ENCODE peak calls at places on chromosome 21, in seven cellular contexts. L is uterus; G is fibroblast of lung; S is lower lobe of right lung; J is colonic mucosa; X is HCT116; T is CD8-positive, alpha-beta T cell. Q is an unnamed sample. For H3K36me3, the result is how much of the 10 kb centered on the place peaks cover.

GRCh38 chr21:35249636-35250035 is 200.5 kb upstream of the RUNX1 start:
- DNase-seq in L (no peak), G (no peak), S (no peak), J (no peak), X (no peak), T (no peak), Q (no peak)

GRCh38 chr21:21210552-21210951 is 212.3 kb downstream of the NCAM2 start:
- DNase-seq in L (no peak), G (no peak), S (no peak), J (no peak), X (no peak), T (no peak), Q (no peak)

GRCh38 chr21:31509108-31510017 is 150.1 kb upstream of the SOD1 start:
- DNase-seq in L (no peak), G (peak), S (no peak), J (peak), X (peak), T (peak), Q (no peak)

GRCh38 chr21:17688912-17689874 is 76.5 kb upstream of the BTG3 start:
- DNase-seq in L (peak), G (peak), S (peak), J (peak), X (peak), T (peak), Q (peak)

GRCh38 chr21:15065381-15066230 is 806 bp upstream of the NRIP1 start:
- DNase-seq in L (peak), G (peak), S (peak), J (peak), X (no peak), T (peak), Q (peak)

GRCh38 chr21:29248124-29248523 is 50.6 kb upstream of the BACH1 start:
- DNase-seq in L (no peak), G (no peak), S (no peak), J (no peak), X (no peak), T (no peak), Q (no peak)

GRCh38 chr21:21712761-21713558 is 714.8 kb downstream of the NCAM2 start:
- DNase-seq in L (no peak), G (peak), S (no peak), J (no peak), X (no peak), T (no peak), Q (no peak)

GRCh38 chr21:35410123-35410522 is 361.0 kb upstream of the RUNX1 start:
- DNase-seq in L (no peak), G (no peak), S (no peak), J (no peak), X (no peak), T (no peak), Q (no peak)

GRCh38 chr21:23478381-23478780 is 2128.9 kb downstream of the MRPL39 start:
- DNase-seq in L (no peak), G (no peak), S (no peak), J (no peak), X (no peak), T (no peak), Q (no peak)

GRCh38 chr21:35390013-35390776 is 341.1 kb upstream of the RUNX1 start:
- DNase-seq in L (no peak), G (peak), S (no peak), J (no peak), X (no peak), T (no peak), Q (no peak)

GRCh38 chr21:29673096-29673610 is 266.6 kb downstream of the GRIK1 start:
- DNase-seq in L (no peak), G (no peak), S (no peak), J (no peak), X (no peak), T (no peak), Q (no peak)

GRCh38 chr21:30044447-30045064 is 104.8 kb upstream of the GRIK1 start:
- DNase-seq in L (no peak), G (peak), S (no peak), J (peak), X (no peak), T (no peak), Q (peak)

GRCh38 chr21:39105836-39106235 is 77.4 kb downstream of the PSMG1 start:
- DNase-seq in L (no peak), G (no peak), S (no peak), J (no peak), X (no peak), T (no peak), Q (no peak)
- H3K27ac ChIP-seq in L (no peak), G (no peak), S (no peak), J (no peak), X (no peak), T (no peak), Q (no peak)

GRCh38 chr21:46515109-46515508 is 56.4 kb downstream of the DIP2A start:
- DNase-seq in L (no peak), G (peak), S (no peak), J (no peak), X (no peak), T (peak), Q (peak)

GRCh38 chr21:46518983-46519583 is 60.4 kb downstream of the DIP2A start:
- DNase-seq in L (no peak), G (peak), S (no peak), J (no peak), X (no peak), T (no peak), Q (no peak)

GRCh38 chr21:46516068-46516467 is 57.4 kb downstream of the DIP2A start:
- DNase-seq in L (no peak), G (no peak), S (no peak), J (no peak), X (no peak), T (no peak), Q (no peak)

DNA sequence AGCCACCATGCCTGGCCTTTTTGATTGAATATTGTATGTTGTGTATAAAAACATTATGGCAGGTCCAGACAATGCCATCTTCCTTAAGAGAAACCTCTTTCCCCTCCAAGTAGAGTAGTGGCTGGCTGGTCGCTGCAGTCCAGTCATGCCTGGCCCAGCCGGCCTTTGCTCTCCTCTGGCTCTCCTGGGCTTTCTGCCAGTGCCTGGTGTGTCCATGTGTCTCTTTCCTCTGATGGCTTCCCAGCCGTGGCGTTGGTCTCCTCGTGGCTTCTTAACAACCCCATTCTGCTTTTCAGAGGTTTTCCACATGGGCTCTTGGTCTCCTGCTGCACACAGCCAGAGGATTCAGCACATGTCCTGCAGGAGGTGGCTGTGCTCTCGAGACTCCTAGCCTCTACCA is 58.7 kb downstream of the DIP2A start:
- DNase-seq in L (no peak), G (peak), S (no peak), J (no peak), X (no peak), T (no peak), Q (no peak)
- H3K36me3 ChIP-seq in L (under half), G (under half), S (under half), J (under half), X (under half), T (under half), Q (under half)

DNA sequence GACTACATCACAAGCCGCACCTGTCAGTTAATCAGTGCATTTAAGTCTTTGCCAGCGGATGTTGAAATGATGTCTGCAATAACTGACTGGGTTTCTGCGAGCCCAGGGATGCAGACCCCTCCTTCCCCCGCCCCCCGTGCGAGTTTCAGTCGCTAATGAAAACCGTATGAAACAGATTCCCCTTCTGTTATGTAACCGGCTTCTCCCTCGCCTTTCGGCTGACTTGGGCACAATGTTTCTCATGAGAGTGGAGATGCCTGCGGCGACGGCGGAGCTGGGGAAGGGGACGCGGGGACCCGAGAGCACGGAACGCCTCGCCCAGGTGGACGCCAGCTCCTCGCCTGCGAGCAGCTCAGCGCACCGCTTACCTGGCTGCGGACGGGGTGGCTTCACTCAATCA is 741 bp downstream of the KCNJ6 start:
- DNase-seq in L (no peak), G (no peak), S (no peak), J (no peak), X (no peak), T (no peak), Q (no peak)
- H3K27ac ChIP-seq in L (no peak), G (peak), S (no peak), J (no peak), X (no peak), T (no peak), Q (no peak)

DNA sequence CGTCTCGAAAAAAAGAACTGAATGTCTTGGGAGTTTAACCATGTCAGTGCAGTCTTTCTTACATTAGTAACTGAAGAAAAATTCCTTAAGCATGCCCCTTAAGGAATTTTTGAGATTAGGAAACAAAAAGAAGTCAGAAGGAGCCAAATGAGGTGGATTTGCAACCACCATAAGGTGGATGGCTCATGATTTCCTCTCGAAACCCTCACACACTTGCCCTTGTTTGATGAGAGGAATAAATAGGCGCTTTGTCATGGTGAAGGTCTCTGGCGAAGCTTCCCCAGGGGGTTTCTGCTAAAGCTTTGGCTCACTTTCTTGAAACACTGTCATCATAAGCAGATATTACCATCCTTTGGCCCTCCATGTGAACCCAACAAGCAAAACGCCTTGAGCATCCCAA is 68.2 kb downstream of the POFUT2 start:
- DNase-seq in L (no peak), G (peak), S (no peak), J (no peak), X (no peak), T (no peak), Q (no peak)
- H3K36me3 ChIP-seq in L (under half), G (under half), S (under half), J (under half), X (under half), T (under half), Q (under half)

GRCh38 chr21:18951291-18952038 is 547.9 kb upstream of the TMPRSS15 start:
- DNase-seq in L (no peak), G (no peak), S (no peak), J (peak), X (no peak), T (no peak), Q (peak)

GRCh38 chr21:18959817-18960216 is 556.2 kb upstream of the TMPRSS15 start:
- DNase-seq in L (no peak), G (no peak), S (no peak), J (no peak), X (no peak), T (no peak), Q (no peak)

GRCh38 chr21:18950045-18950740 is 546.6 kb upstream of the TMPRSS15 start:
- DNase-seq in L (no peak), G (no peak), S (no peak), J (no peak), X (no peak), T (no peak), Q (peak)

GRCh38 chr21:18954415-18954972 is 550.9 kb upstream of the TMPRSS15 start:
- DNase-seq in L (no peak), G (no peak), S (no peak), J (no peak), X (no peak), T (no peak), Q (no peak)
- H3K27ac ChIP-seq in L (no peak), G (no peak), S (no peak), J (no peak), X (no peak), T (no peak), Q (no peak)

GRCh38 chr21:43349644-43350043 is 77.3 kb downstream of the SIK1 start:
- DNase-seq in L (no peak), G (no peak), S (no peak), J (no peak), X (no peak), T (no peak), Q (no peak)
- H3K36me3 ChIP-seq in L (under half), G (under half), S (under half), J (under half), X (under half), T (under half), Q (under half)

DNA sequence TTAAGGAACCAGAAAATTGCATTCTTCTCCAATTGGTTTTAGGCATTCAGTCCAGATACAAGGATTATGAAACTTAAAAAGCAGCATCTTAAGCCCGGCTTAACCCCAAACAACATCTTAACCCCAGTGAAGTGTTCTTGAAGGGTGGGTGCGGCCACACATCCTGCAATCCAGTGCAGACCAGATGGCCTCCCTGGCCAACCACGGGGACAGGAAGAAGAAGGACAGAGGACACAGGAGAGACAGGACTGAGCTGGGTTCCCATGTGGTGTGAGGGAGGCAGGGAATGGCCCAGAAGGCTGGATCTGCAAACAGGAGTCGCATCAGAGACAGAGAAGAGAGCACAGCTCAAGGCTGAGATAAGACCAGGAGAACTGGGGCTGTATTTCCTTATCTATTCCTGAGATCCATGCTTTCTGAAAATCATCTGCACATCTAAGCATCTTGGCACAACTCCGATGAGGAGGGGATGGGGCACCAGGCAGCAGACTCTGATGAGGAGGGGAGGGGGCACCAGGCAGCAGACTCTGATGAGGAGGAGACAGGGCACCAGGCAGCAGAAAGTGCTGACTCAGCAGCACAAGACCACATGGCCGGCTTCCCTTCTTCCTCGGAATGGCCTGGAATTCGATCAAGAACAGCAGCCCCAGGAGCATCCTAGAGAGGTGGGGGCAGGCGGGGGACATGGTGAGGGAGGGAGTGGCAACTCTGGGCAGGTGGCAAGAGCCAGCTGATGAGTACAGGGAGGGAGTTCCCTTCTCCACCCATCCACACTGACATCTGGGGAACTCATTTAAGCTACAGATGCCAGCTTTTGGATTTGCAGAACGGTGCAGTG is 26.6 kb downstream of the ABCG1 start:
- DNase-seq in L (no peak), G (no peak), S (peak), J (no peak), X (no peak), T (no peak), Q (peak)
- H3K27ac ChIP-seq in L (no peak), G (no peak), S (no peak), J (no peak), X (no peak), T (no peak), Q (no peak)

DNA sequence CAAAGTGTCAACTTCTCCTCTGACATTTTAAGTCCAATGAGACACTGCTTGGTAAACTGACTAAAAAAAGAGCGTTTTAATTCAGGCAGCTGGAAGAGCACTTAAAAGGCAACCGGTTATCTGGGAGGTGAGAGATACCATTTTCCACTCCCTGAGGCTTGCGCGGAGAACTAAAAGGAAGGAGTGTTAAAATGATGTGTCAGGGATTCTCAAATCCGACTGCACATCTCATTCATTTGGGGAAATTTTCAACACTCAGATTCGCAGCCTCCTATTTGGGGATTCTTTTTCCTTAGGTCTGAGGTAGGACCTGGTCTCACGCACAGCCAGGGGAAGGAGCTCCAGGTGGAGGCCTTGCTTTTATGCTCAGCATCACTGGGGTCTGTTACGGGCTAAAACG is 153.9 kb downstream of the GABPA start:
- DNase-seq in L (no peak), G (no peak), S (no peak), J (no peak), X (no peak), T (no peak), Q (no peak)
- H3K36me3 ChIP-seq in L (under half), G (under half), S (under half), J (under half), X (under half), T (under half), Q (under half)

GRCh38 chr21:34201441-34201838 is 128.1 kb downstream of the MRPS6 start:
- DNase-seq in L (no peak), G (no peak), S (no peak), J (no peak), X (no peak), T (no peak), Q (no peak)
- H3K27ac ChIP-seq in L (peak), G (no peak), S (peak), J (peak), X (no peak), T (no peak), Q (peak)

DNA sequence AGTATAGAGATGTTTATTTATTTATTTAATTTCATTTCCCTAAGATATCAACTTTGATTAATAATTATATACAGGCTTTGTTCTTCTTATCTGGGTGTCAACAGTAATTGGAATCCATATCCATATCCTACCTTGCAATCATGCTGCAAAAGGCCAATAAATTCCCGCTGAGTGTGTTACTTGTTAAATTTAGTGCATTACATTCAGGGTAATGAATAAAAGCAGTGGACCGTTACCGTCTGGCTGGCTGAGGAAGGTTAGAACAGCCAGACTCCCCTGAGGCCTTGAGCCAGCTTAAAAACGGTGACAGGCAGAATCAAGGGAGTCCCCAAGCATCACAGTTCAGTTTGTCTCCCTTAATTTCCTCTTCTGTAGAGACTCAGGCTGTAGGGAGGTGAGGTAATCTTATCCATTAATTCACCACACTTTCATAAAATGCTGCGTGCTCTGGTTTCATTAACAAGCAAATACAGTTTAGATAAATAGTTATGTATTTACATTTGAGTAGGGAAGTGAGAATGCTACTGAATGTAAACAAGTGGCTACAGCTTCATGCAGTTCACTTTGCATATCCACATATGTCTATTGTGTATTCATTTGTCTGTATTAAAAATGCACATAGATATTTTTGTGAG is 888.3 kb upstream of the CXADR start:
- DNase-seq in L (no peak), G (no peak), S (no peak), J (no peak), X (no peak), T (no peak), Q (no peak)
- H3K36me3 ChIP-seq in L (under half), G (under half), S (under half), J (under half), X (under half), T (under half), Q (under half)

Q was measured in testis.